ENCODE peak calls at places on chromosomes 6 and 20, in ten cellular contexts. One of them, this sample, is unnamed.

GRCh38 chr20:46562373-46563169 is 12.1 kb upstream of the OCSTAMP start:
- DNase-seq in adrenal gland: peak
- DNase-seq in fibroblast of lung: peak
- DNase-seq in cardiac fibroblast: peak
- DNase-seq in bronchial epithelial cell: peak
- DNase-seq in PC-9: peak
- DNase-seq in A673: peak
- DNase-seq in transverse colon: peak
- DNase-seq in mammary epithelial cell: peak
- DNase-seq in A549: peak
- DNase-seq in this sample: peak

GRCh38 chr6:151675746-151676459 is 131.6 kb upstream of the ESR1 start:
- DNase-seq in adrenal gland: peak
- DNase-seq in fibroblast of lung: peak
- DNase-seq in cardiac fibroblast: peak
- DNase-seq in bronchial epithelial cell: peak
- DNase-seq in PC-9: peak
- DNase-seq in A673: peak
- DNase-seq in transverse colon: peak
- DNase-seq in mammary epithelial cell: peak
- DNase-seq in A549: peak
- DNase-seq in this sample: peak

GRCh38 chr6:13655700-13656099 is 40.6 kb downstream of the NOL7 start:
- DNase-seq in adrenal gland: no peak
- DNase-seq in fibroblast of lung: no peak
- DNase-seq in cardiac fibroblast: no peak
- DNase-seq in bronchial epithelial cell: no peak
- DNase-seq in PC-9: no peak
- DNase-seq in A673: no peak
- DNase-seq in transverse colon: no peak
- DNase-seq in mammary epithelial cell: no peak
- DNase-seq in A549: no peak
- DNase-seq in this sample: no peak

GRCh38 chr20:43949741-43950618 is 35.3 kb downstream of the TOX2 start:
- DNase-seq in adrenal gland: peak
- DNase-seq in fibroblast of lung: peak
- DNase-seq in cardiac fibroblast: peak
- DNase-seq in bronchial epithelial cell: no peak
- DNase-seq in PC-9: peak
- DNase-seq in A673: no peak
- DNase-seq in transverse colon: peak
- DNase-seq in mammary epithelial cell: no peak
- DNase-seq in A549: no peak
- DNase-seq in this sample: no peak

GRCh38 chr6:45569210-45569945 is 191.6 kb upstream of the SUPT3H start:
- DNase-seq in adrenal gland: no peak
- DNase-seq in fibroblast of lung: peak
- DNase-seq in cardiac fibroblast: no peak
- DNase-seq in bronchial epithelial cell: peak
- DNase-seq in PC-9: no peak
- DNase-seq in A673: no peak
- DNase-seq in transverse colon: no peak
- DNase-seq in mammary epithelial cell: peak
- DNase-seq in A549: no peak
- DNase-seq in this sample: no peak

GRCh38 chr6:167575201-167575696 is 250.4 kb downstream of the TTLL2 start:
- DNase-seq in adrenal gland: no peak
- DNase-seq in fibroblast of lung: no peak
- DNase-seq in cardiac fibroblast: peak
- DNase-seq in bronchial epithelial cell: no peak
- DNase-seq in PC-9: no peak
- DNase-seq in A673: no peak
- DNase-seq in transverse colon: no peak
- DNase-seq in mammary epithelial cell: no peak
- DNase-seq in A549: no peak
- DNase-seq in this sample: no peak

GRCh38 chr20:50953821-50954220 is 4.5 kb downstream of the DPM1 start:
- DNase-seq in adrenal gland: no peak
- DNase-seq in fibroblast of lung: no peak
- DNase-seq in cardiac fibroblast: no peak
- DNase-seq in bronchial epithelial cell: peak
- DNase-seq in PC-9: no peak
- DNase-seq in A673: no peak
- DNase-seq in transverse colon: no peak
- DNase-seq in mammary epithelial cell: peak
- DNase-seq in A549: no peak
- DNase-seq in this sample: no peak

GRCh38 chr6:75210885-75211739 is 5.3 kb upstream of the COL12A1 start:
- DNase-seq in adrenal gland: no peak
- DNase-seq in fibroblast of lung: peak
- DNase-seq in cardiac fibroblast: peak
- DNase-seq in bronchial epithelial cell: peak
- DNase-seq in PC-9: peak
- DNase-seq in A673: peak
- DNase-seq in transverse colon: peak
- DNase-seq in mammary epithelial cell: peak
- DNase-seq in A549: peak
- DNase-seq in this sample: peak

GRCh38 chr6:8108031-8108660 is 5.8 kb upstream of the EEF1E1 start:
- DNase-seq in adrenal gland: peak
- DNase-seq in fibroblast of lung: peak
- DNase-seq in cardiac fibroblast: peak
- DNase-seq in bronchial epithelial cell: peak
- DNase-seq in PC-9: peak
- DNase-seq in A673: peak
- DNase-seq in transverse colon: no peak
- DNase-seq in mammary epithelial cell: peak
- DNase-seq in A549: peak
- DNase-seq in this sample: peak

GRCh38 chr6:41785254-41785653 is 2.2 kb upstream of the TOMM6 start:
- DNase-seq in adrenal gland: no peak
- DNase-seq in fibroblast of lung: no peak
- DNase-seq in cardiac fibroblast: no peak
- DNase-seq in bronchial epithelial cell: no peak
- DNase-seq in PC-9: no peak
- DNase-seq in A673: no peak
- DNase-seq in transverse colon: no peak
- DNase-seq in mammary epithelial cell: no peak
- DNase-seq in A549: no peak
- DNase-seq in this sample: no peak

GRCh38 chr20:46230811-46231282 is 77.5 kb downstream of the CDH22 start:
- DNase-seq in adrenal gland: peak
- DNase-seq in fibroblast of lung: peak
- DNase-seq in cardiac fibroblast: peak
- DNase-seq in bronchial epithelial cell: peak
- DNase-seq in PC-9: peak
- DNase-seq in A673: peak
- DNase-seq in transverse colon: no peak
- DNase-seq in mammary epithelial cell: peak
- DNase-seq in A549: peak
- DNase-seq in this sample: peak

GRCh38 chr6:38180586-38180985 is 361.1 kb downstream of the ZFAND3 start:
- DNase-seq in adrenal gland: no peak
- DNase-seq in fibroblast of lung: no peak
- DNase-seq in cardiac fibroblast: no peak
- DNase-seq in bronchial epithelial cell: no peak
- DNase-seq in PC-9: no peak
- DNase-seq in A673: no peak
- DNase-seq in transverse colon: no peak
- DNase-seq in mammary epithelial cell: no peak
- DNase-seq in A549: no peak
- DNase-seq in this sample: no peak

GRCh38 chr6:39169448-39170344 is 54.7 kb upstream of the SAYSD1 start:
- DNase-seq in adrenal gland: peak
- DNase-seq in fibroblast of lung: no peak
- DNase-seq in cardiac fibroblast: no peak
- DNase-seq in bronchial epithelial cell: no peak
- DNase-seq in PC-9: peak
- DNase-seq in A673: no peak
- DNase-seq in transverse colon: peak
- DNase-seq in mammary epithelial cell: peak
- DNase-seq in A549: no peak
- DNase-seq in this sample: no peak

GRCh38 chr6:40287296-40287820 is 299.8 kb downstream of the LRFN2 start:
- DNase-seq in adrenal gland: no peak
- DNase-seq in fibroblast of lung: no peak
- DNase-seq in cardiac fibroblast: no peak
- DNase-seq in bronchial epithelial cell: peak
- DNase-seq in PC-9: no peak
- DNase-seq in A673: peak
- DNase-seq in transverse colon: no peak
- DNase-seq in mammary epithelial cell: peak
- DNase-seq in A549: no peak
- DNase-seq in this sample: no peak

DNA sequence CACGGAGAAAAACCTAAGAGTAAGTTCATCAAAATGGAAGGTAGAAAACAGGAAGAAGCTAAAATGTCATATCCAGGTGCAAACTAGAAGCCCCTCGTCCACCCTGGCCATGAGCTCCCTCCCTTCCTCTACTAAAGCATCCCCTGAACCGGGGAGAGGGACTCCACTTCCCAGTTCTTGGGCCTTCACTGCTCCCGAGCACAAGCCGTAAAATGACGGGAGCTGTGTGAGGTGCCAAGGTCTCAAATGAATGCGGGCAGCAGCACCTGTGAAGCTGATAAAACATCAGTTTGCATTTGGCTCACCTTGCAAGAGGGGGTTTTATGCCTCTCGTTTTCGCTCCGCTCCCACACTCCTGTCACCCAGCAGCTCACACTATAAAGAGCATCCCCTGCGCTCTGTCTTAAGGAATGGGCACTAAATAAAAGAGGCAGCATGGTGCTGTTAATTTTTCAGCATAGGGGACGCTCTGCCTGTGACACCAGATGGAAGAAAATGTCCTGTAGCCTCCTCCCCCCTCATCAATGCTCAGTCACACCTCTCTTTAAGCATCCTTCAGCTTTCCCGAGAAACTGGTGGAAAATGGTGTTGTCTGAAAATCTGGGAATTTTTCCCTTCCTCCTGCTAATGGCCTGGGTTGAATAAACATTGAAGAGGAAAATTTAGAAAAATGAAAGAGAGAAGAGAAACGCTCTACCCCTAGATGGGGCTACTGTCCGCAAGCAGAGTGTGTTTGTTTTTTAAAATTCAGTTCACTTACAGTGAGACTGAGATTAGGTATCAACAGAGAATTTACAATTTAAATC is 563.0 kb upstream of the AGPAT4 start:
- DNase-seq in adrenal gland: no peak
- DNase-seq in fibroblast of lung: peak
- DNase-seq in cardiac fibroblast: peak
- DNase-seq in bronchial epithelial cell: no peak
- DNase-seq in PC-9: no peak
- DNase-seq in A673: no peak
- DNase-seq in transverse colon: no peak
- DNase-seq in mammary epithelial cell: no peak
- DNase-seq in A549: peak
- DNase-seq in this sample: peak
- TF ChIP-seq CTCF in adrenal gland: peak
- TF ChIP-seq CTCF in fibroblast of lung: peak
- TF ChIP-seq CTCF in cardiac fibroblast: peak
- TF ChIP-seq CTCF in bronchial epithelial cell: no peak
- TF ChIP-seq CTCF in PC-9: peak
- TF ChIP-seq CTCF in A673: peak
- TF ChIP-seq CTCF in transverse colon: peak
- TF ChIP-seq CTCF in mammary epithelial cell: no peak
- TF ChIP-seq CTCF in A549: peak
- TF ChIP-seq CTCF in this sample: peak

DNA sequence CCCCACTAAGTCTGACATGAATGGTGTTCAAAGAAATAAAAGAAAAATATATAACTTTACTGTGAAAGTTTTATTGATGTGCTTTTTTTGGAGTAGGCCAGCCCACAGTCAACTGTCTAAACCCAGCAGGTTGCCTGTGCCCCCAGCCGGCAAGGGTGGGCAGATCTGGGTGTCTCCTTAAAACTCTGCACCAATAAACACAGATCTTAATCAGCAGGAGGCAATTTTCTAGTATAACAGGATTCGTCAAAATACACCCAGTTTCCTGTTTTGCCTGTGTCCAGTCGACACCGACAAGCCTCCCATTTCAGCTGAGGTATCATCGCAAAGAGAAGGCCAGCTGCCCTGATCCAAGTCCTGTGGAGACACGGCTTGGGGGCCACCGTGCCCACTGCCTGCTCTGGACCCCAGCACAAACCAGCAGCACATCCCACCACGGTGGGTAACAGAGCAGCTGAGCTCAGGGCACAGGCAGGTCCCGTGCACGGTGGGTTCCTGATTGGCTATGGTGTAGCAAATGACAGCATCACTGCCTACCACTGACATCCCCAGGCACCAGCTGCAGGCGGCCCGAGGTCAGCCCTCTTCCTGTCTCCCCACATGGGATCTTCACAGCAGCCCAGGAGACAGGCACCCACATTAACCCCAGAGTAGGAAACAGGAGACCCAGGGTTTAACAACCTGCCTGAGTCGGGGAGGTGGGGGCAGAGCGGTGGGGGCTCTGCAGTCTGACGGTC is 15.7 kb downstream of the BMP7 start:
- DNase-seq in adrenal gland: no peak
- DNase-seq in fibroblast of lung: peak
- DNase-seq in cardiac fibroblast: no peak
- DNase-seq in bronchial epithelial cell: no peak
- DNase-seq in PC-9: no peak
- DNase-seq in A673: peak
- DNase-seq in transverse colon: no peak
- DNase-seq in mammary epithelial cell: no peak
- DNase-seq in A549: no peak
- DNase-seq in this sample: no peak
- H3K4me3 ChIP-seq in adrenal gland: no peak
- H3K4me3 ChIP-seq in fibroblast of lung: no peak
- H3K4me3 ChIP-seq in cardiac fibroblast: no peak
- H3K4me3 ChIP-seq in bronchial epithelial cell: no peak
- H3K4me3 ChIP-seq in PC-9: no peak
- H3K4me3 ChIP-seq in A673: peak
- H3K4me3 ChIP-seq in transverse colon: no peak
- H3K4me3 ChIP-seq in mammary epithelial cell: no peak
- H3K4me3 ChIP-seq in A549: no peak
- H3K4me3 ChIP-seq in this sample: no peak

DNA sequence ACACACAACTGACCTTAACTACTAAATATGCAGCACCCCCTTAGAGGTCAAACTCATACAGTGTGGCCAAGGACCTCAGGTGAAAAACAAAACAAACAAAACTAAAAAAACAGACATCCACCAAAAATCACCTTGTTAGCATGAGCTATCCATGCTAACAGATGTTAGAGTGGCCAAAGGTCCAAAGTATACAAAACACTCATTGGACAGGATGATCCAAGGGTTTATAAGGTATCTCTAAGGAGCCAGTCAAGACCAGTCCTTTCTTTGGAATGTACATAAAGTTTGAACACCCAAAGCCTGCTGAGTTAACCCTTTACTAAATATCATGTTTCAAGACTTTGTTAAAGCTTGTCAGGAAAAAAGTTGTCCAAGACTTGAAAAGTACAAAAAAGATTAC is 35.8 kb downstream of the THEMIS start:
- DNase-seq in adrenal gland: no peak
- DNase-seq in fibroblast of lung: no peak
- DNase-seq in cardiac fibroblast: no peak
- DNase-seq in bronchial epithelial cell: no peak
- DNase-seq in PC-9: no peak
- DNase-seq in A673: no peak
- DNase-seq in transverse colon: no peak
- DNase-seq in mammary epithelial cell: no peak
- DNase-seq in A549: no peak
- DNase-seq in this sample: no peak
- TF ChIP-seq CTCF in adrenal gland: no peak
- TF ChIP-seq CTCF in fibroblast of lung: no peak
- TF ChIP-seq CTCF in cardiac fibroblast: no peak
- TF ChIP-seq CTCF in bronchial epithelial cell: no peak
- TF ChIP-seq CTCF in PC-9: no peak
- TF ChIP-seq CTCF in A673: no peak
- TF ChIP-seq CTCF in transverse colon: no peak
- TF ChIP-seq CTCF in mammary epithelial cell: no peak
- TF ChIP-seq CTCF in A549: no peak
- TF ChIP-seq CTCF in this sample: no peak

GRCh38 chr20:56391037-56391436 is 978 bp downstream of the AURKA start:
- DNase-seq in adrenal gland: no peak
- DNase-seq in fibroblast of lung: no peak
- DNase-seq in cardiac fibroblast: no peak
- DNase-seq in bronchial epithelial cell: no peak
- DNase-seq in PC-9: no peak
- DNase-seq in A673: no peak
- DNase-seq in transverse colon: no peak
- DNase-seq in mammary epithelial cell: peak
- DNase-seq in A549: no peak
- DNase-seq in this sample: no peak
- H3K4me3 ChIP-seq in adrenal gland: no peak
- H3K4me3 ChIP-seq in fibroblast of lung: peak
- H3K4me3 ChIP-seq in cardiac fibroblast: peak
- H3K4me3 ChIP-seq in bronchial epithelial cell: peak
- H3K4me3 ChIP-seq in PC-9: peak
- H3K4me3 ChIP-seq in A673: peak
- H3K4me3 ChIP-seq in transverse colon: peak
- H3K4me3 ChIP-seq in mammary epithelial cell: peak
- H3K4me3 ChIP-seq in A549: peak
- H3K4me3 ChIP-seq in this sample: peak